ENCODE peak calls at places on chromosomes 12 and 14, in nine cellular contexts. N is breast epithelium; R is fibroblast of lung; A is A549; K is epithelial cell of esophagus; V is Panc1; X is lung; Y is H1; G is naive thymus-derived CD4-positive, alpha-beta T cell. J is an unnamed sample.
A peak's percentile ranks its signal among the peaks of the same experiment; 100 is the strongest.

GRCh38 chr14:91731986-91732385 is at the start of gene CATSPERB:
- DNase-seq in X (no peak), Y (no peak), A (no peak), K (no peak), V (no peak), N (no peak), G (no peak), R (no peak), J (no peak)

GRCh38 chr12:121957831-121958515 is 39.6 kb downstream of the CFAP251 start:
- DNase-seq in A (no peak), G (no peak), Y (no peak), K (no peak), N (no peak), X (no peak), R (no peak), V (no peak), J (no peak)

GRCh38 chr12:59600174-59600573 is 4.3 kb downstream of the SLC16A7 start:
- DNase-seq in Y (no peak), R (peak; percentile 66), K (peak; percentile 16), N (no peak), G (no peak), V (no peak), X (no peak), A (no peak), J (no peak)

GRCh38 chr12:47740536-47741339 is 15.4 kb upstream of the ENDOU start:
- DNase-seq in V (no peak), Y (no peak), X (no peak), R (no peak), N (no peak), A (no peak), G (no peak), K (no peak), J (no peak)

GRCh38 chr14:50053935-50054334 is 62.4 kb downstream of the VCPKMT start:
- DNase-seq in N (no peak), V (no peak), G (no peak), X (no peak), Y (no peak), K (no peak), R (no peak), A (no peak), J (no peak)

GRCh38 chr12:4143909-4144308 is 129.7 kb upstream of the CCND2 start:
- DNase-seq in G (no peak), X (no peak), V (no peak), K (no peak), A (peak; percentile 43), N (no peak), R (no peak), Y (no peak), J (peak; percentile 46)

GRCh38 chr14:79051009-79051710 is 881.0 kb downstream of the NRXN3 start:
- DNase-seq in X (no peak), R (no peak), G (no peak), K (peak; percentile 24), V (no peak), Y (no peak), A (no peak), N (no peak), J (no peak)

GRCh38 chr12:122891661-122892525 is 4.0 kb downstream of the VPS37B start:
- DNase-seq in R (peak; percentile 75), G (no peak), X (no peak), Y (no peak), A (peak; percentile 52), K (peak; percentile 83), N (no peak), V (no peak), J (no peak)

GRCh38 chr12:28253175-28253641 is 63.0 kb downstream of the CCDC91 start:
- DNase-seq in A (no peak), N (no peak), X (no peak), G (peak; percentile 45), R (peak; percentile 19), K (peak; percentile 30), V (no peak), Y (no peak), J (peak; percentile 45)

GRCh38 chr12:8655421-8655820 is 7.2 kb downstream of the MFAP5 start:
- DNase-seq in V (no peak), X (no peak), N (no peak), R (no peak), G (no peak), Y (no peak), K (no peak), A (no peak), J (no peak)

GRCh38 chr14:78029471-78030372 is 140.5 kb upstream of the NRXN3 start:
- DNase-seq in X (no peak), Y (peak; percentile 63), K (no peak), V (no peak), A (no peak), N (no peak), G (no peak), R (no peak), J (no peak)

GRCh38 chr12:90390947-90391346 is 564.0 kb downstream of the CCER1 start:
- DNase-seq in Y (no peak), N (no peak), X (no peak), G (no peak), A (no peak), K (peak; percentile 28), V (no peak), R (peak; percentile 49), J (no peak)

GRCh38 chr12:93292731-93293566 is 84.8 kb upstream of the NUDT4 start:
- DNase-seq in X (no peak), A (no peak), V (no peak), Y (no peak), N (no peak), K (peak; percentile 17), R (no peak), G (no peak), J (no peak)

GRCh38 chr12:96338852-96339478 is 61.3 kb downstream of the CDK17 start:
- DNase-seq in G (no peak), X (no peak), N (no peak), K (no peak), Y (no peak), V (no peak), A (no peak), R (no peak), J (no peak)

GRCh38 chr14:80005561-80005960 is 205.7 kb downstream of the DIO2 start:
- DNase-seq in Y (no peak), X (no peak), G (no peak), K (no peak), R (no peak), N (no peak), A (no peak), V (no peak), J (no peak)

GRCh38 chr12:93115646-93116045 is 186.6 kb upstream of the EEA1 start:
- DNase-seq in K (no peak), R (peak; percentile 79), A (no peak), G (no peak), V (no peak), X (no peak), N (no peak), Y (no peak), J (no peak)

DNA sequence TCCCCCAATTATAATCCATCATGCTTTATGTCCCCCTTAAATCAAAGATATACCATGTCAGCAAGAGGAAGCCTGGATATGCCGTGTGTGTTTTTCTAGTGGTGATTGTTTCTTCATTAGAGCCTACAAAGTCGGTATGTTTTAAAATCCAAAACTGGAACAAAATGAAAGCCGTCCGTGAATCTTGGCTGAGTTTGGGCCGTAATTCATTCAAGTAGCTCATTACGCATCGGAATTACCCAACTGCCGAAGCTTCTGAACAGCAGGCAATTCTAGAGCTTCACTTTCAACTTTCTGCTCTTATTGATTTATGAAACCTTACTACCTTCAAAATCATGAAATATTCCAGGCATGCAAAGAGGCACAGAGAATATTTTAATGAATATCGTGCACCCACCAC is 224.7 kb downstream of the AACS start:
- DNase-seq in K (no peak), A (no peak), X (no peak), R (no peak), V (no peak), N (no peak), Y (no peak), G (no peak), J (no peak)
- H3K4me3 ChIP-seq in K (no peak overlapping the region), A (no peak overlapping the region), X (no peak overlapping the region), R (no peak overlapping the region), V (no peak overlapping the region), N (no peak overlapping the region), Y (no peak overlapping the region), G (no peak overlapping the region), J (no peak overlapping the region)

DNA sequence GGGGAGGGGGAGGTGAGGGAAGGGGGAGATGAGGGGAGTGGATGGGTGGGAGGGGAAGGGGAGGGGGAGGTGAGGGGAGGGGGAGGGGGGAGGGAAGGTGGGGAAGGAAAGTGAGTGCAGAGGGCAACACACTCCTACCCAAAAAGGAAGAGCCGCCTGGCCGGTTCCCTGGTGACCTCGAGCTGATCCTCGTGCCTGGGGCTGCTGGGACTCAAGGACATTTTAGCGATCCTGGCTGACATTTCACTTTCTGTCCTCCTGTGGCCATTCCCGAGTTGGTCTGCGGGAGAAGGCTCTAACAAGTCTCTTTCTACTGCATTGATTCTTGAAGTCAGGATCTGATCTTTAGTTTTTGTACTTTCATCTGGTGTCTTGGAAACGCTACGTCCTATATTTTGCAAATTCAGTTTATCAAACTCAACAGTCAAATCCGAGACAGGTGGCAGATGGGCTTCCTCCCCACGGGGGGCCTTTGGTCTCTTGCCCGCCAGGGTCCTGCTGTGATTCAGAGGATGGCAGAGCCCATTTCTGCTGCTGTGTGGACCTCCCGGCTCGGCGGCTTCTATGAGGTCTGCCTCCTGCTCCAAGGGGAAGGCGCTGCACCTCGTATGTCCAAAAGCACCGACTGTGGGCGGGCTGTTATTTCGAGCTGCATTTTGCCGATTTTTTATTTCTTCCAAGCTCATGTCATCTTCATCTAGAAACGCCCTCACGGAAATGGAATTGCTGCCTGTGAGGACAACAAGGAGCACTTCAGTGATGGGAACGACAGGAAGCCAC is 19.1 kb downstream of the PGAM5 start:
- DNase-seq in G (no peak), N (no peak), X (no peak), A (peak; percentile 56), K (no peak), Y (no peak), R (no peak), V (no peak), J (no peak)
- H3K4me3 ChIP-seq in G (no peak overlapping the region), N (no peak overlapping the region), X (no peak overlapping the region), A (no peak overlapping the region), K (no peak overlapping the region), Y (no peak overlapping the region), R (no peak overlapping the region), V (no peak overlapping the region), J (no peak overlapping the region)

GRCh38 chr12:6612652-6613014 is 5.5 kb upstream of the CHD4 start:
- DNase-seq in Y (no peak), K (no peak), G (no peak), V (no peak), A (no peak), X (no peak), R (no peak), N (no peak), J (no peak)
- H3K4me3 ChIP-seq in Y (no peak overlapping the region), K (no peak overlapping the region), G (peak overlapping the region; percentile 17), V (no peak overlapping the region), A (no peak overlapping the region), X (no peak overlapping the region), R (no peak overlapping the region), N (peak overlapping the region; percentile 25), J (peak overlapping the region; percentile 17)

DNA sequence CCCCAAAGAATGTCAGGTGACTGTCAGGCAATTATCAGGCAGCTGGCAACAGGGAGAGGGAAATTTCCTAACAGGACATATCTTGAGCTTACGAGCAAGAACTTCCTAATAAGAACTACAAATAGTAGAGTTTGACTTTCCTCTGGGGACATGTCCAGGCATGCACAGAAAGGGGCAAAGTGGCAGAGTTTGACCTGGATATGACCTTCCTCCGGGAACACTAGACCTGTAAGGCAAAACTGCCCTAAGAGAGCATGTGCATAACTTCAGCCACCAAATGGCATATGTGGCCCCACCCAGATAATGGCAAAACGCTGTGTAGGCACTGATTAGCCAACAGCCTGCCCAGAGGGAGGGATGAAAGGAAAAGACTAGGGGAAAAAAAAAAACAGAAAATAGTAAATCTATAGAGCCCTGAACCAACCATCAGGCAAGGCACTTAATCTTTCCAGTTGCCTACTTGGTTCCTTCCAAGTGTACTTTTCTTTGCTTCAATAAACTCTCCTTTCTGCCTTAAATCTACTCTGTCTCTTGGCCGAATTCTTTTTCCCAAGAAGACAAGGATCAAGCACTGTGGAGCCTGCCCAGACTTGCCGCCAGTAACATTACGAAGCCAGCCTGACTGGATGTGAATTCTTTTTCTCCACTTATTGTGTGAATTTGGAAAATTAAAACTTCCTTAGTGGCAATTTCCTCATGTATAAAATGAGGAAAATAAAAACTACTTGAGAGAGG is 164.1 kb downstream of the SPTSSA start:
- DNase-seq in N (no peak), R (peak; percentile 14), G (no peak), K (peak; percentile 80), A (peak; percentile 31), Y (no peak), X (no peak), V (no peak), J (no peak)
- H3K4me3 ChIP-seq in N (no peak overlapping the region), R (no peak overlapping the region), G (no peak overlapping the region), K (no peak overlapping the region), A (no peak overlapping the region), Y (no peak overlapping the region), X (no peak overlapping the region), V (no peak overlapping the region), J (no peak overlapping the region)

J was measured in CD4-positive, alpha-beta memory T cell.